ENCODE peak calls at places on chromosome 3, in ten cellular contexts. J is Peyer's patch, G is sigmoid colon, T is endothelial cell of umbilical vein, E is GM12891, C is A549, I is lower leg skin, Q is adrenal gland, Z is stomach, V is transverse colon. B is an unnamed sample.

GRCh38 chr3:113212155-113212844 is 943 bp downstream of the BOC start:
- DNase-seq in J (no peak), G (peak; percentile 76), T (peak; percentile 16), E (peak; percentile 25), C (peak; percentile 10), I (peak; percentile 88), Q (no peak), Z (no peak), V (no peak), B (peak; percentile 55)

GRCh38 chr3:187130346-187131066 is 8.8 kb downstream of the RPL39L start:
- DNase-seq in J (no peak), G (no peak), T (peak; percentile 83), E (no peak), C (no peak), I (no peak), Q (peak; percentile 11), Z (no peak), V (no peak), B (no peak)

GRCh38 chr3:195557327-195557726 is 14.2 kb upstream of the PPP1R2 start:
- DNase-seq in J (no peak), G (no peak), T (no peak), E (no peak), C (no peak), I (no peak), Q (no peak), Z (no peak), V (no peak), B (no peak)

GRCh38 chr3:174355505-174355904 is 503.6 kb upstream of the NAALADL2 start:
- DNase-seq in J (no peak), G (no peak), T (peak; percentile 6), E (no peak), C (peak; percentile 29), I (no peak), Q (no peak), Z (no peak), V (no peak), B (no peak)

GRCh38 chr3:107959767-107960166 is 131.1 kb downstream of the CD47 start:
- DNase-seq in J (no peak), G (no peak), T (peak; percentile 88), E (no peak), C (no peak), I (no peak), Q (no peak), Z (no peak), V (no peak), B (no peak)

GRCh38 chr3:29410660-29411405 is 130.0 kb downstream of the RBMS3 start:
- DNase-seq in J (no peak), G (no peak), T (no peak), E (no peak), C (no peak), I (no peak), Q (no peak), Z (no peak), V (no peak), B (no peak)

GRCh38 chr3:125033135-125033534 is 22.7 kb downstream of the HEG1 start:
- DNase-seq in J (no peak), G (no peak), T (peak; percentile 42), E (no peak), C (no peak), I (peak; percentile 52), Q (no peak), Z (no peak), V (no peak), B (no peak)

GRCh38 chr3:84998545-84998944 is 39.8 kb downstream of the CADM2 start:
- DNase-seq in J (no peak), G (no peak), T (no peak), E (no peak), C (no peak), I (no peak), Q (no peak), Z (no peak), V (no peak), B (no peak)

GRCh38 chr3:123590685-123591450 is 6.0 kb upstream of the HACD2 start:
- DNase-seq in J (no peak), G (no peak), T (no peak), E (no peak), C (no peak), I (no peak), Q (no peak), Z (no peak), V (no peak), B (no peak)

GRCh38 chr3:42473083-42473932 is 29.1 kb upstream of the VIPR1 start:
- DNase-seq in J (peak; percentile 52), G (no peak), T (peak; percentile 92), E (no peak), C (no peak), I (peak; percentile 88), Q (peak; percentile 38), Z (peak; percentile 74), V (peak; percentile 30), B (no peak)

GRCh38 chr3:150216041-150216811 is 191.9 kb upstream of the TSC22D2 start:
- DNase-seq in J (no peak), G (no peak), T (peak; percentile 12), E (no peak), C (no peak), I (peak; percentile 79), Q (no peak), Z (no peak), V (no peak), B (peak; percentile 69)

GRCh38 chr3:124606180-124606579 is 124.1 kb upstream of the UMPS start:
- DNase-seq in J (no peak), G (no peak), T (no peak), E (no peak), C (no peak), I (no peak), Q (peak; percentile 41), Z (no peak), V (no peak), B (no peak)

GRCh38 chr3:73624363-73625123 is at the start of gene PDZRN3:
- DNase-seq in J (peak; percentile 62), G (peak; percentile 85), T (peak; percentile 15), E (no peak), C (no peak), I (peak; percentile 90), Q (peak; percentile 79), Z (peak; percentile 55), V (peak; percentile 65), B (peak; percentile 86)
- TF ChIP-seq POLR2A in J (no peak), G (peak; percentile 30), T (no peak), E (no peak), C (no peak), I (no peak), Q (no peak), Z (no peak), V (no peak), B (peak; percentile 83)

DNA sequence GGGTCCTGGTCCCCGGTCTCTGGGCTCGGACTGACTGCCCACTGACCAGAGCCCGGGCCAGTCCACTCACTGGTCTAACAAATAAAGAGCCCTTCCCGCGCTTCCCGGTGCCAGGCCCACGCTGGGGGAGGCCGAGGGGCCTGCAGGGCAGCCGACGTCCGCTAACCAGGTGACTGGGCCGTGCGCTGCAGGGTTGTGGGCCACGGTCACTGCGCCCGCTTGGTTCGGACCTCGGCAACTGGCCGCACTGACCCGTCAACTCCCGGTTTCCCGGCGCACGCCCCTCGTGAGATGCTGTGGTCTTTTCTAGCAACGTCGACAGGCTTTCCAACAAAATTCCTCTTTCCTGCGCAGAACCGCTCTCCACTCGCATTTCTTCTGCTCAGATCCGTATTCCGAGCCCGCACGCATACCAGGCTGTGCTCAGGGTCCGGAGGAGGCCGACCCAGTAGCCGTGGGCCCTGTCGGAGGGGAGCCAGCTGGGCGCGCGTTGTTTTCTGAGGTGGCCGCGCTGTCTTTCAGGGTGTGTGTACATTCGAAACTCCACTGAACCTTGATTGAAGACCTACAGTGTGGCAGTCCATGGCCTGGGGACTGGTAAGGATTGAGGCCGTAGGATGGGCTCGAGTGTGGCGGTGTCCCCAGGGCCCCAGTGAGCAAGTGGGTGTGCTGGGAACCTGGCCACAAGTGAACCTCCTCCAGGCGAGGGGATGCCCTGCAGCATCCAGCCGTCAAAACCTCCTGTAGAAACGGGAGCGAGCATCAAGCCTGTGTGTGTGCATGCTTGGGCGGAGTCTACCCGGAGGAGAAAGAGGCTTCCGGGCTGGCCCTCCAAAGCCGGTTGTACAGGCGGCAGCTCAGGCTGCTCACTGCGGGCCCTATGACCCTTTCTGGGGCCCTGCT is 875 bp upstream of the NT5DC2 start:
- DNase-seq in J (peak; percentile 55), G (peak; percentile 78), T (no peak), E (no peak), C (no peak), I (peak; percentile 88), Q (peak; percentile 45), Z (peak; percentile 30), V (no peak), B (peak; percentile 55)
- TF ChIP-seq POLR2A in J (no peak), G (no peak), T (no peak), E (no peak), C (no peak), I (no peak), Q (no peak), Z (no peak), V (no peak), B (no peak)

DNA sequence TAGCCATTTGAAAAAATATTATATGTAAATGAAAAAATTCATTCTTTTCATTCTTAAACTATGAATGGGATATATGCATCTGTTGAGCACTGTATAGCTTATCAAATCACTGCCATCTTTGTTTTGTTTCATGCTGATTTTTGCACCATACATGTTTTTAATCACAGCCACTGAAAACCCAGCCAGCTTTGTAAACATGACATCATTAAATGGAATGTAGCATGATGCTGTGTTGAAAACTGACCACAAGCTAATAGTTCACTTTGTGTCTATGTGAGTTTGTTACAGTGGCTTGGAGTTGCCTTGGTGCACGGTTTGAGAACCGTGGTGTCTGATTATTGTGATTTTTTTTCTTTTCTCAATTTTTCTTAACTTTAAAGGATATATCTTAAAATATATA is 75.7 kb downstream of the GMPS start:
- DNase-seq in J (no peak), G (no peak), T (no peak), E (no peak), C (peak; percentile 32), I (no peak), Q (no peak), Z (no peak), V (no peak), B (no peak)
- TF ChIP-seq POLR2A in J (no peak), G (no peak), T (no peak), E (no peak), C (no peak), I (no peak), Q (no peak), Z (no peak), V (no peak), B (no peak)

GRCh38 chr3:13620776-13621365 is 71.9 kb downstream of the FBLN2 start:
- DNase-seq in J (no peak), G (no peak), T (no peak), E (no peak), C (no peak), I (no peak), Q (no peak), Z (no peak), V (no peak), B (no peak)

GRCh38 chr3:13624021-13624420 is 75.1 kb downstream of the FBLN2 start:
- DNase-seq in J (no peak), G (no peak), T (no peak), E (no peak), C (no peak), I (no peak), Q (no peak), Z (no peak), V (no peak), B (no peak)

GRCh38 chr3:13621381-13622221 is 72.7 kb downstream of the FBLN2 start:
- DNase-seq in J (no peak), G (no peak), T (no peak), E (no peak), C (no peak), I (no peak), Q (no peak), Z (no peak), V (no peak), B (no peak)

GRCh38 chr3:13623101-13623654 is 74.3 kb downstream of the FBLN2 start:
- DNase-seq in J (no peak), G (no peak), T (no peak), E (no peak), C (no peak), I (no peak), Q (no peak), Z (peak; percentile 31), V (no peak), B (no peak)

GRCh38 chr3:13622356-13622755 is 73.4 kb downstream of the FBLN2 start:
- DNase-seq in J (no peak), G (no peak), T (no peak), E (no peak), C (no peak), I (no peak), Q (no peak), Z (no peak), V (no peak), B (no peak)
- TF ChIP-seq POLR2A in J (no peak), G (no peak), T (no peak), E (no peak), C (no peak), I (no peak), Q (no peak), Z (no peak), V (no peak), B (no peak)

B was measured in ovary.